ENCODE peak calls at places on chromosomes 6 and 20, in six cellular contexts. G, N, B, J, L and Z are unnamed samples.
A peak's percentile ranks its signal among the peaks of the same experiment; 100 is the strongest.

GRCh38 chr20:37897008-37897548 is 5.8 kb upstream of the VSTM2L start:
- DNase-seq in G (no peak), N (no peak), B (no peak), J (no peak), L (no peak), Z (no peak)

GRCh38 chr6:7879579-7879978 is 31.0 kb downstream of the TXNDC5 start:
- DNase-seq in G (no peak), N (no peak), B (no peak), J (no peak), L (no peak), Z (no peak)

GRCh38 chr6:293185-294174 is 1.2 kb downstream of the DUSP22 start:
- DNase-seq in G (peak; percentile 59), N (no peak), B (peak; percentile 39), J (peak; percentile 68), L (peak; percentile 9), Z (no peak)

GRCh38 chr20:50027611-50028105 is 44.9 kb downstream of the SNAI1 start:
- DNase-seq in G (peak; percentile 25), N (peak; percentile 87), B (peak; percentile 44), J (no peak), L (no peak), Z (peak; percentile 61)

GRCh38 chr20:49508435-49509199 is 26.1 kb upstream of the KCNB1 start:
- DNase-seq in G (no peak), N (peak; percentile 61), B (peak; percentile 12), J (no peak), L (no peak), Z (peak; percentile 44)

GRCh38 chr20:48957053-48957481 is 35.6 kb downstream of the ARFGEF2 start:
- DNase-seq in G (no peak), N (no peak), B (no peak), J (no peak), L (no peak), Z (no peak)

GRCh38 chr6:96101564-96101963 is 85.8 kb downstream of the FUT9 start:
- DNase-seq in G (no peak), N (no peak), B (no peak), J (no peak), L (no peak), Z (no peak)

GRCh38 chr20:4601630-4602296 is 119.9 kb upstream of the PRND start:
- DNase-seq in G (peak; percentile 28), N (no peak), B (peak; percentile 68), J (no peak), L (no peak), Z (peak; percentile 88)

GRCh38 chr6:164051427-164051826 is 636.9 kb downstream of the QKI start:
- DNase-seq in G (no peak), N (no peak), B (no peak), J (no peak), L (no peak), Z (no peak)

GRCh38 chr6:134447883-134448387 is 130.0 kb upstream of the SGK1 start:
- DNase-seq in G (no peak), N (no peak), B (peak; percentile 97), J (no peak), L (no peak), Z (no peak)

GRCh38 chr20:53165452-53165851 is 193.3 kb downstream of the TSHZ2 start:
- DNase-seq in G (no peak), N (no peak), B (peak; percentile 40), J (no peak), L (no peak), Z (no peak)

GRCh38 chr20:41275181-41275793 is 42.2 kb downstream of the ZHX3 start:
- DNase-seq in G (no peak), N (no peak), B (no peak), J (no peak), L (no peak), Z (no peak)

DNA sequence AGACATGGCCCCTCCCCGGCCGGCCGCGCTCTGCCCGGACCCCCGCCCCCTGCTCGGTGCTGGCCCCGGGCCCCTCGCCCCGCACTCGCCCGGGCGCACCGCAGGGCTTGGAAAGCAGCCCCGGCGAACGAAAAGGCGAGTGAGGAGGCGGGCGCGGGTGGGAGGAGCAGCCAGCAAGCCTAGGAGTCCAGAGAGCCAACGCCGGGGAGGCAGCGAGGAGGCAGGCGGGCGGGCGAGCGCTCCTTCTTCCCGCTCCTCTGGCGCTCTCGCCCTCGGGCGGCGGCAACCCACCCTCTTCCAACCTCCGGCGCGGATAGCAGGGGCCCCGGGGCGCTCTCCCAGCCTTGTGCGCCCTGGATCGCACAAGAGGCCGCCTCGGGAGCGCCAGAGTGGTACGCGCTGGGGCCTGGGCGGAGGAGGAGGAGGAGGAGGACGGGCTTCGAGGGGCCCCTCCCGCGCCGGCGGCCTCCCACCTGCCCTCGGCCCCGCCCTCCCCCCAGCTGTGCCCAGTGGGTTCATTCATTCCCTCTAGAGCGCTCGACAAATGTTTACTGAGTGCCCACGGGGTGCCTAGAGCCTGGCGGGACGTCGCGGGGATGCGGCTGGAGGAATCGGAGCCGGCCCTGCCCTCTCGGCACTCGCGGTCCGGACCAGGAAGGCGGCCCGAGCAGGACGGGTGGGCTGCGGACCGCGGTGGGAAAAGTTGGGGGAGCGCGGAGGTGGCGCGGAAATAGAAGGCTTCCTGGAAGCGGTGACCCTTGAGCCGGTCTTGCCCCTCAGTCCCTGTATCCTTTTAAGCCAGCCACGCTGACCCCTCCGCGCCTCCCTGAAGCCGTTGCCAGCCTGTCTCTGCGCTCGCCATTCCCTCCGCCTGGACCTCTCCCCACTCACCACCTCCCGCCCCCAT is at the start of gene BMP7:
- DNase-seq in G (no peak), N (no peak), B (peak; percentile 33), J (no peak), L (no peak), Z (no peak)
- H3K4me3 ChIP-seq in G (peak within 1 kb of the TSS; percentile 38), N (peak within 1 kb of the TSS; percentile 47), B (peak within 1 kb of the TSS; percentile 27), J (no peak within 1 kb of the TSS), L (no peak within 1 kb of the TSS), Z (peak within 1 kb of the TSS; percentile 66)

GRCh38 chr6:30450548-30450907 is 38.8 kb upstream of the HLA-E start:
- DNase-seq in G (no peak), N (no peak), B (no peak), J (no peak), L (no peak), Z (no peak)
- TF ChIP-seq CTCF in G (no peak), N (no peak), B (no peak), J (no peak), L (no peak), Z (no peak)

GRCh38 chr6:99350573-99350972 is 1.1 kb upstream of the FAXC start:
- DNase-seq in G (no peak), N (no peak), B (no peak), J (no peak), L (no peak), Z (no peak)

GRCh38 chr6:99347804-99348203 is 1.7 kb downstream of the FAXC start:
- DNase-seq in G (no peak), N (no peak), B (no peak), J (no peak), L (no peak), Z (no peak)

GRCh38 chr6:99348823-99349619 is 453 bp downstream of the FAXC start:
- DNase-seq in G (no peak), N (no peak), B (no peak), J (no peak), L (no peak), Z (no peak)

GRCh38 chr6:99348220-99348822 is 1.2 kb downstream of the FAXC start:
- DNase-seq in G (no peak), N (no peak), B (no peak), J (no peak), L (no peak), Z (peak; percentile 47)

GRCh38 chr6:99349620-99350141 is at the start of gene FAXC:
- DNase-seq in G (peak; percentile 29), N (peak; percentile 34), B (peak; percentile 69), J (peak; percentile 29), L (no peak), Z (no peak)
- H3K4me3 ChIP-seq in G (peak within 1 kb of the TSS; percentile 63), N (peak within 1 kb of the TSS; percentile 68), B (peak within 1 kb of the TSS; percentile 64), J (peak within 1 kb of the TSS; percentile 52), L (peak within 1 kb of the TSS; percentile 60), Z (peak within 1 kb of the TSS; percentile 66)

GRCh38 chr6:157267109-157267611 is 56.2 kb downstream of the TMEM242 start:
- DNase-seq in G (no peak), N (no peak), B (no peak), J (no peak), L (no peak), Z (no peak)
- TF ChIP-seq CTCF in G (no peak), N (no peak), B (no peak), J (no peak), L (no peak), Z (no peak)

DNA sequence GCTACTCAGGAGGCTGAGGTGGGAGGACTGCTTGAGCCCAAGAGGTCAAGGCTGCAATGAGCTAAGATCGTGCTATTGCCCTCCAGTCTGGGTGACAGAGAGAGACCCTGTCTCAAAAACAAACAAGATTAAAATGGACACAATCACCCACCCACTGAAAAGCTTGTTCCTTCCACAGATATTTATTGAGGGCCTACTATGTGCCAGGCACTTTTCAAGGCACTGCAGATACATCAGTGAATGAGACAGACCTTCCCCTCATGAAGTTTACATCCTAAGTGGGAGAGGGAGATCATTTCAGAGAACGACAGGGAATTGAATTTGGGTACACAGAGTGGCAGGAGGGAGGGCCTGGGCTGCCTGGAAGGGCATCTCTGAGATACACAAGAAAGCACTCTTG is 14.4 kb downstream of the RSPO4 start:
- DNase-seq in G (no peak), N (no peak), B (no peak), J (no peak), L (no peak), Z (no peak)
- H3K4me3 ChIP-seq in G (no peak overlapping the region), N (no peak overlapping the region), B (no peak overlapping the region), J (no peak overlapping the region), L (no peak overlapping the region), Z (no peak overlapping the region)

GRCh38 chr6:105789935-105790334 is 296.2 kb upstream of the PRDM1 start:
- DNase-seq in G (no peak), N (no peak), B (no peak), J (no peak), L (no peak), Z (no peak)

GRCh38 chr6:105787747-105788146 is 298.4 kb upstream of the PRDM1 start:
- DNase-seq in G (no peak), N (no peak), B (no peak), J (no peak), L (no peak), Z (no peak)

GRCh38 chr6:105791569-105792318 is 294.4 kb upstream of the PRDM1 start:
- DNase-seq in G (no peak), N (no peak), B (no peak), J (peak; percentile 34), L (no peak), Z (no peak)

GRCh38 chr6:105793132-105793531 is 293.0 kb upstream of the PRDM1 start:
- DNase-seq in G (peak; percentile 22), N (no peak), B (no peak), J (no peak), L (no peak), Z (no peak)

DNA sequence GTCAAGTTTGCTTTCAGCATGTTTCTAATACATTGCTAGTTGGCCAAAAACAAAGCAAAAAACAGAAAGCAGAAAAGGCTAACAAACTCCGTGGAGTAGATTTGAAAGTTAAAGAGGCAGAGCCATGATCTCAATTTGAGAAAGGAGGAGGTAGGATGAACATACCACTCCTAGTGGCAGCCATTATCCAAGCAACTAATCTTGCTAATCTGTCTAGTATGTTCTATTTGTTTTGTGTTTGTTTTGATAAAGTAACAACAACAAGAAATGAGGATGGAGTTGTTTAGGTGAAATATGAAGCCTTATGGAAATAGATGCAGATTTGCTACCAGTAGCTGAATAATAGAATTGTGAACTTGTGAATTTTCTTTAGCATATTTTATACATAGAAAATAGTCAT is 295.5 kb upstream of the PRDM1 start:
- DNase-seq in G (no peak), N (no peak), B (no peak), J (no peak), L (no peak), Z (no peak)
- TF ChIP-seq CTCF in G (no peak), N (no peak), B (no peak), J (no peak), L (peak; percentile 15), Z (no peak)